ENCODE peak calls at places on chromosomes 16 and 17, in four cellular contexts. K is stomach, W is upper lobe of left lung, Y is endothelial cell of umbilical vein. C is an unnamed sample.

GRCh38 chr16:50202926-50203624 is 50.0 kb downstream of the TENT4B start:
- DNase-seq in K (no peak), W (no peak), Y (peak), C (no peak)

GRCh38 chr16:85393674-85394510 is 219.2 kb upstream of the GSE1 start:
- DNase-seq in K (peak), W (peak), Y (no peak), C (peak)

GRCh38 chr17:8685396-8685795 is 54.9 kb upstream of the MYH10 start:
- DNase-seq in K (no peak), W (no peak), Y (no peak), C (no peak)

GRCh38 chr17:71392715-71393567 is 727.9 kb upstream of the SOX9 start:
- DNase-seq in K (no peak), W (no peak), Y (no peak), C (no peak)

GRCh38 chr17:82836823-82837357 is 2.9 kb downstream of the ZNF750 start:
- DNase-seq in K (no peak), W (no peak), Y (no peak), C (no peak)

GRCh38 chr17:81868674-81869220 is 2.4 kb downstream of the ARHGDIA start:
- DNase-seq in K (no peak), W (no peak), Y (no peak), C (no peak)

GRCh38 chr16:4647661-4647965 is 23.0 kb downstream of the MGRN1 start:
- DNase-seq in K (no peak), W (no peak), Y (no peak), C (no peak)

GRCh38 chr17:1830288-1830687 is 483 bp downstream of the RPA1 start:
- DNase-seq in K (no peak), W (peak), Y (peak), C (no peak)

GRCh38 chr17:1087381-1088241 is 90.7 kb downstream of the TIMM22 start:
- DNase-seq in K (peak), W (peak), Y (peak), C (no peak)

GRCh38 chr17:50778471-50778870 is 11.2 kb upstream of the ANKRD40CL start:
- DNase-seq in K (no peak), W (no peak), Y (no peak), C (no peak)

GRCh38 chr17:32609085-32609484 is 122.3 kb downstream of the CDK5R1 start:
- DNase-seq in K (peak), W (peak), Y (no peak), C (peak)

GRCh38 chr17:21295036-21295952 is 10.8 kb downstream of the MAP2K3 start:
- DNase-seq in K (peak), W (no peak), Y (peak), C (no peak)

GRCh38 chr16:88855736-88856121 is 1.0 kb downstream of the GALNS start:
- DNase-seq in K (no peak), W (no peak), Y (no peak), C (no peak)

GRCh38 chr16:88856122-88856827 is 472 bp downstream of the GALNS start:
- DNase-seq in K (no peak), W (no peak), Y (no peak), C (no peak)

GRCh38 chr16:88853336-88853941 is 3.3 kb downstream of the GALNS start:
- DNase-seq in K (no peak), W (peak), Y (no peak), C (no peak)

GRCh38 chr16:88854306-88855111 is 2.2 kb downstream of the GALNS start:
- DNase-seq in K (no peak), W (peak), Y (no peak), C (peak)

GRCh38 chr16:88855176-88855575 is 1.6 kb downstream of the GALNS start:
- DNase-seq in K (no peak), W (no peak), Y (no peak), C (no peak)
- H3K4me3 ChIP-seq in K (no peak), W (no peak), Y (no peak), C (peak)

DNA sequence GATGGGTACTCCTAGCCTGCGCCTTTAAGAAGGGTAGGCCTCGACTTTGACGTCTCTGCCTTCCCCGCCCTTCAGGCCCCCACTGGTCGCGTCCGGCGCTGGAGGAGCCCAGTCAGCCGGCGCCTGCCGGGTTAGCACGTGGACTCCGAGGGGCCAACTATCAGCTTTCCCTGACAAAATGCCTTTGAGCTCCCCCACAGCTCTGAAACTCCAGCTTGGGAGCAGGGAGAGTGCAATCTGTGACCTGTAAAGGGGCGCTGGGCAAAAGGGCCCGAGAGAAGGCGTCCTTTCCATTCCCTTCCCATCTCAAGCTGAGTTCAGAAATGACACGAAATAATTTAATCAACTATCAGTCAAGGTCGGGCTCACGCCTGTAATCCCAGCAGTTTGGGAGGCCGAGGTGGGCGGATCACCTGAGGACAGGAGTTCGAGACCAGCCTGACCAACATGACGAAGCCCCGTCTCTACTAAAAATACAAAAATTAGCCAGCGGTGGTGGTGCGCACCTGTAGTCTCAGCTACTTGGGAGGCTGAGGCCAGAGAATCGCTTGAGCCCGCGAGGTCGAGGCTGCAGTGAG is 2.3 kb upstream of the SLC25A39 start:
- DNase-seq in K (peak), W (peak), Y (peak), C (peak)
- TF ChIP-seq POLR2AphosphoS5 in K (peak), W (peak), Y (peak), C (no peak)

DNA sequence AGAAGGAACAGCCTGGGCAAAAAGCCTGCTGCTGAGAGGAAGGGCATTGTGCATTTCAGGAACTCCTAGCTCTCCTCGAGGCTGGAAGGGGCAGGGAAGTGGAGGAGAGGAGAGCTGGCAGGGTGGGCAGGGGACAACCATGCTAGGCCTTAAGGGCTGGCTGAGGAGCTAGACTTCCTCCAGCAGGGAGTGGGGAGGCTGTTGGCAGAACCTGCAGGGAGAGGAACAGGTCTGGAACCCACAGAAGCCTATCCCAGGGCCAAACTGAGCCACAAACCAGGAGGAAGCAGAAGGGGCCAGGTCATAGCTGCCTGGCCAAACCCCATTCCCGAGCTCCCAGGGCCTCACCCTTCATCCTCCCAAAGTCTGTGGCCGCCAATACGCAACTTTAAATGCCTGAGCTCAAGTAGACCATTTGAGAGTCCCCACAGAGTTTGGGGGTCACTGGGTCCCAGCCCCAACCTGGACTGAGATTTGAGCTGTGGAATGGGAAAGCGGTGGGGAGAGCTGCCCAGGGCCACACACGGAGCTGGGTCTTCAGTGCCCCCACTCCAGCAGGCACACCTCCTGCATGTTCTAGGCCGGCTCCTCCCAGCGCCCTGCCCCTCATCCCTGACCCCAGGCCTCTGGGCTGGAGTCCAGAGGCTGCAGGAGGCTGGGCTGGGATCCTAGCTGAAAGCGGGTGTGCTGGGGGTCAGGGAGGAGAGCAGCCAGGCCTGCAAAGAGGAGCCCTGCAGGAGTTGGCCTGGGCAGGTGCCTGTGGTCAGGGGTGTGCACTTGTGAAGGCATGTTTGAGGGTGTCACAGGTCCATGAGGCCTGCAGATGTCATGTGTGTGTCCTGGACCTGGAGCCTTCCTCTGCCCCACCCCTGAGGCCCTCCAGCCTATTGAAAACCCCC is 4.5 kb downstream of the CDH5 start:
- DNase-seq in K (no peak), W (no peak), Y (no peak), C (no peak)
- H3K4me3 ChIP-seq in K (no peak), W (peak), Y (peak), C (no peak)

GRCh38 chr16:72997141-72997542 is 50.8 kb downstream of the ZFHX3 start:
- DNase-seq in K (peak), W (peak), Y (no peak), C (peak)
- TF ChIP-seq POLR2AphosphoS5 in K (peak), W (peak), Y (no peak), C (no peak)

GRCh38 chr17:57953219-57953618 is 2.0 kb downstream of the CUEDC1 start:
- DNase-seq in K (no peak), W (no peak), Y (no peak), C (no peak)

GRCh38 chr17:57955183-57955952 is at the start of gene CUEDC1:
- DNase-seq in K (peak), W (peak), Y (peak), C (no peak)

GRCh38 chr17:57956311-57957119 is 1.3 kb upstream of the CUEDC1 start:
- DNase-seq in K (peak), W (no peak), Y (no peak), C (peak)

GRCh38 chr17:57953703-57954420 is 1.4 kb downstream of the CUEDC1 start:
- DNase-seq in K (no peak), W (no peak), Y (no peak), C (no peak)

DNA sequence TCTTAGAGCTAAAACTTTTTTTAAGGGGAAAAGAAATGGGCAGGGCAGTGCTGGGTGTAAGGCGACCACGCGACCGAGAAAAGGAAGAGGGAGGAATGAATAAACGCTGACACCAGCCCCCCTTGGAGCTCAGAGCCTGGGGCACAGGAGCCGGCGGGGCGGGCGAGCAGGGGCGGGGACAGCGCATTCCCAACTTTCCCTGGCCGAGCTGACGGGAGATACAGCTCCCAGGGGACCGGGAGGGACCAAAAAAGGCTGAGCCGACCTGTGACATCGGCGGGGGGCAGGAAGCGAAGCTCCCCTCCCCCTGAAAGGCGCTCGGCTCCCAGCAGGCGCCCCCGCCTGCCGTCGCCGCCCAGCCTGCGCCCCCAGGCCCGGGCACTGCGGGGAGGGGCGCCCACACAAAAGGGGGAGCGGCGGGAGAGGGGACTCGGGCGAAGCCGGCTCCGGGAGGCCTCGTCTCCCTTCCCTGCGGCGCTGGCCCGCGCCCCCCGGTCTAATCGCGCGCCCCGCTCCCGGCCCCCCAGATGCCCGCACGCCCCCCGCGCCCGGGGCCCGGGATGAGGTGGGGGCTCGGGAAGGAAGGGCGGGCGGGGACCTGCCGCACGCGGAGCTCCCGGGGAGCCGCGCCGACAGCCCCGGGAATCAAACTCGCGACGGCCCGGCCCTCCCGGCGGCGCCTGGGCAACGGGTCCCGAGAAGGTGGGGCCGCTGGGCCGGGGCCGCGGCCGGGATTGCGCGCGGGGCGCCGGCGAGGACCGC is 610 bp downstream of the CUEDC1 start:
- DNase-seq in K (peak), W (peak), Y (peak), C (no peak)
- H3K4me3 ChIP-seq in K (peak), W (peak), Y (peak), C (peak)

DNA sequence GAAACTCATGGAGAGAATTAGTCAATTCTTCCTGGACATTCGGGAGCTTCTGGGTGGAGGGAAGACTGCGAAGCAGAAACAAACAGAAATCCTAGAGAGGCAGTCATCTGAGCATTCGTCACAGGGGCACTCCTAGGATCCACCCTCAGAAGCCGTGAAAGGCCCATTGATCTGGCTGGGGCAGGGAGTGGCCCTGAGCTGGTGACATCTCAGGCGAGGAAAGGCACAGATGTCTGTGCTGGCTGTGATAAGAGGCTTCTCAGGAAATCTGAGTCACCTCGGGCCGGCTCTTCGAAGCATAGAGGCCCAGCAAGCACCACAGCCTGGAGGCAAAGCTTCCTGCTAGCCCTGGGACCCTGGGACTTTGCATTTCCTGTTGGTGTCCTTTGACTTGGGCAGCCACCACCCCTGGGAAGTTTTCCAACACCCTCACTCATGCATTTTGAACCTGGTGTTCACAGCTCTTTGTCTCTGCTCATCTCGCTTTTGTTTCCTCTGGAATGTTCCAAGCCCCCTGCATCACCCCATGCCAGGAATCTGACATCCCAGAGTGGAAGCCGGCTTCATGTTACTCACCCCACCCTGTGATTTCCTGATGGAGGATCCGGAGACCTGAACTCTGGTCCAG is 23.3 kb upstream of the CDRT4 start:
- DNase-seq in K (no peak), W (peak), Y (peak), C (no peak)
- TF ChIP-seq POLR2AphosphoS5 in K (peak), W (peak), Y (peak), C (no peak)